ENCODE peak calls at places on chromosomes 4 and X, in seven cellular contexts. O is GM12892, A is GM12891, U is K562, C is H1, S is HepG2, Q is GM12878. X is an unnamed sample.
A peak's percentile ranks its signal among the peaks of the same experiment; 100 is the strongest.

GRCh38 chrX:153647461-153648357 is 706 bp downstream of the DUSP9 start:
- DNase-seq in O (peak; percentile 14), U (no peak), A (no peak), C (no peak), S (no peak), Q (no peak), X (peak; percentile 27)

GRCh38 chrX:100979881-100980607 is 10.5 kb downstream of the ARL13A start:
- DNase-seq in O (no peak), S (peak; percentile 24), C (no peak), A (no peak), U (no peak), Q (no peak), X (no peak)

GRCh38 chrX:75781618-75782017 is 3.4 kb downstream of the MAGEE2 start:
- DNase-seq in U (no peak), S (no peak), O (no peak), C (no peak), Q (no peak), A (no peak), X (peak; percentile 34)

GRCh38 chr4:101104264-101105052 is 242.9 kb downstream of the PPP3CA start:
- DNase-seq in C (no peak), Q (no peak), U (no peak), O (no peak), S (no peak), A (no peak), X (no peak)

GRCh38 chr4:88897180-88897579 is 159.8 kb downstream of the FAM13A start:
- DNase-seq in A (no peak), U (no peak), C (no peak), Q (no peak), S (no peak), O (no peak), X (no peak)

GRCh38 chr4:37717575-37717974 is 31.4 kb upstream of the RELL1 start:
- DNase-seq in O (no peak), C (no peak), U (no peak), Q (no peak), S (no peak), A (no peak), X (no peak)

GRCh38 chr4:109942292-109942926 is 29.7 kb downstream of the EGF start:
- DNase-seq in C (no peak), O (no peak), A (no peak), U (no peak), S (no peak), Q (no peak), X (no peak)

GRCh38 chr4:130131536-130131935 is 1035.6 kb downstream of the C4orf33 start:
- DNase-seq in Q (no peak), A (no peak), O (no peak), S (no peak), C (no peak), U (no peak), X (no peak)

DNA sequence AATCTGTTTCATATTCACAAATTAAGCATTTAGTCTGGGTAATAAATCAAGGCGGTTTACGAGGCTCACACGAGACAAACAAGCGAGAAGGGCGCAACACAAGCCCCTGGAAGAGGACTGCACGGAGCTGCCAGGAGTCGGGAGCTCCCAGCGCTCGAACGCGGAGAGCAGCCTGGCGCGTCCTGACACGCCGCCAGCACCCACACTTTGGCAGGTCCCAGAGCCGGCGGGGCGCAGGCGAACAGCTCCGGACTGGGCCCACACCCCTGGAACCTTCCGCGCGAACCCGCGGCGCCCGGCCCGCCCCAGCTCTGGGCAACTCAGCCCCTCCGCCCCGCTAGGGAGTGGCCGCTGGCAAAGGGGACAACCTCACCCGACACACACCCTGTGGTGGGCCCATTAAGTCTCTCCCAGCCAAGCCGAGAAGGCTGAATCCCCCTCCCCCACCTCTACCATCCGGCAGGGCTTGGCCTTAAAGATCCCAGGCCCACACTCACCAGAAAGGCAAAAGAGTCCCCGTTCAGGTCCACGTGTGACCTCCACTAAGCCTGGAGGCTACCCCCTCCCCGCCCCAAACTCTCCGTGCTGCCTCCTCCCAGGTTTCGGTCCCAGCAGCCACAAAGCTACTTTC is 47.4 kb upstream of the BCOR start:
- DNase-seq in S (no peak), A (no peak), O (no peak), Q (no peak), U (no peak), C (peak; percentile 60), X (peak; percentile 73)
- TF ChIP-seq TAF1 in S (no peak), A (no peak), O (no peak), Q (no peak), U (no peak), C (peak; percentile 9), X (no peak)

GRCh38 chr4:55169352-55169959 is 44.1 kb upstream of the KDR start:
- DNase-seq in O (no peak), U (no peak), A (no peak), C (no peak), S (peak; percentile 18), Q (no peak), X (no peak)
- TF ChIP-seq TAF1 in O (no peak), U (no peak), A (no peak), C (no peak), S (no peak), Q (no peak), X (no peak)

DNA sequence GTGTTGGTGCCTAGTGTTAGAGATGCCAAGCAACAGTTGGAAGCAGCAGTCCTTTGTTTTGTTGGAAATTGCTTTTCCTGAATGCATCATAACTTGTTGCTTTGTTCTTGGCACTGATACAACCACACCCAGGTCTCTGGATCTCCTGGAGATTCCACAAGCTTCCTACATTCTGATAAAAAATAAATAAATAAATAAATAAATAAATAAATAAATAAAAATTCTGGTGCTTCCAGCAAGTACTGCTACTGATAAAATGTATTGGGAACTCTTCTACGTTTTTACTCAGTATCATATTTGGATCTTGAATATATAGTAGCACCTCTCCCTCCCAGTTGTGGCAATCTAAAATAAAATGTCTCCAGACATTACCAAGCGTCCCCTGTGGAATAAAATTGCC is 62.7 kb upstream of the GRID2 start:
- DNase-seq in U (no peak), A (no peak), Q (no peak), O (no peak), S (no peak), C (no peak), X (no peak)
- TF ChIP-seq TAF1 in U (no peak), A (no peak), Q (no peak), O (no peak), S (no peak), C (no peak), X (no peak)

DNA sequence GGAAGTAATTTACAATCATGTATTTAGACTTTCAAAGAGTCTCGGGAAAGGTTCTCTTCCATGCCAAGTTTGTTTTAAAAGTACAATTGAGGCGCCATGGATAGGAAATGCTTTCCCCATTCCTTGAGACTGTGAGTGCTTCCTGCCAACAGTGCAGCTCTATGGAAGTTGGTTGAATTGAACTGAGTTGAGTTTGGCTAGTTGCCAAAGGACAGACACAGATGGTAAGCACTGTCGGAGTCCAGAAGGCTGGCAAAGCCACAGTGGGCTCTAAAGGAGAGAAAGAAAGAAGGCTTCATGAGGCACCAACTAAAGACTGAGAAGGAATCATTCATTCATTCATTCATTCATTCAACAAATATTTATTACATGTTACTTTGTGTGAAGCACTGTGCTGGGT is 4.3 kb upstream of the KCNE5 start:
- DNase-seq in U (no peak), Q (no peak), A (no peak), S (no peak), C (no peak), O (no peak), X (peak; percentile 36)
- TF ChIP-seq TAF1 in U (no peak), Q (no peak), A (no peak), S (no peak), C (no peak), O (no peak), X (no peak)

DNA sequence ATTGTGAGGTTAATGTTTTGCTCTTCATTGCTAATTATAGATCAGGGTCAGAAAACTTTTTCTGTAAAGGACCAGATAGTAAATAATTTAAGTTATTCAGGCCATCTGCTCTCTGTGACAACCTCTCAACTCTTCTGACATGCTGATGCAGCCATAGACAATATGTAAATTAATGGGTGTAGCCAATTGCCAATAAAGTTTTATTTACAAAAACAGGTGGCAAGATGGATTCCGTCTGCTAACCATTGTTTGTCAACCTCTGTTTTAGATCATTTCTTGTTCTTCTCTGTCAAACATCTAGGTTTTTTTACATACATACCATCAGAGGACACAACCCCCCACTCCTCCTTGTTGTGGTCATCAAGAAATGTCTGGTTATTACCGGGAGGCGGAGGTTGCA is 33.7 kb downstream of the ASB9 start:
- DNase-seq in U (no peak), O (no peak), S (no peak), C (no peak), Q (no peak), A (no peak), X (no peak)
- TF ChIP-seq TAF1 in U (no peak), O (no peak), S (no peak), C (no peak), Q (no peak), A (no peak), X (no peak)